ENCODE peak calls at places on chromosomes 2 and 18, in four cellular contexts. U, V, Y and N are unnamed samples.

GRCh38 chr2:224036731-224037376 is 2.2 kb downstream of the SERPINE2 start:
- DNase-seq in V (no peak), U (no peak), Y (no peak), N (no peak)

GRCh38 chr2:55581435-55581834 is 36.0 kb downstream of the PPP4R3B start:
- DNase-seq in Y (no peak), U (no peak), V (peak), N (no peak)

GRCh38 chr2:48943436-48943835 is 187.9 kb upstream of the LHCGR start:
- DNase-seq in U (no peak), V (no peak), Y (no peak), N (no peak)

GRCh38 chr2:85430780-85431601 is 12.5 kb downstream of the SH2D6 start:
- DNase-seq in U (no peak), Y (no peak), V (peak), N (peak)

GRCh38 chr2:176415156-176415870 is 146.1 kb downstream of the MTX2 start:
- DNase-seq in U (no peak), V (no peak), Y (no peak), N (peak)

GRCh38 chr2:1849450-1849849 is 105.1 kb upstream of the PXDN start:
- DNase-seq in V (no peak), U (no peak), Y (no peak), N (no peak)

GRCh38 chr2:120014231-120014990 is 1.5 kb downstream of the EPB41L5 start:
- DNase-seq in V (peak), U (no peak), Y (no peak), N (peak)

GRCh38 chr2:27857417-27858172 is 32.6 kb downstream of the RBKS start:
- DNase-seq in Y (peak), V (no peak), U (no peak), N (no peak)

GRCh38 chr2:222298311-222299150 is at the start of gene PAX3:
- DNase-seq in V (no peak), Y (no peak), U (no peak), N (peak)

GRCh38 chr18:24052053-24052452 is 37.5 kb downstream of the TTC39C start:
- DNase-seq in V (no peak), Y (no peak), U (no peak), N (no peak)

GRCh38 chr2:144152817-144153271 is 367.1 kb downstream of the ZEB2 start:
- DNase-seq in V (no peak), U (no peak), Y (peak), N (no peak)

GRCh38 chr2:169702979-169703378 is 8.7 kb downstream of the PHOSPHO2 start:
- DNase-seq in U (no peak), V (no peak), Y (no peak), N (no peak)

GRCh38 chr2:19868705-19869550 is 32.9 kb downstream of the TTC32 start:
- DNase-seq in Y (no peak), U (peak), V (peak), N (no peak)

GRCh38 chr2:174021056-174021656 is 56.0 kb upstream of the SP3 start:
- DNase-seq in Y (no peak), V (no peak), U (no peak), N (no peak)

GRCh38 chr2:189557373-189557772 is 23.2 kb downstream of the SLC40A1 start:
- DNase-seq in V (no peak), Y (no peak), U (no peak), N (no peak)

GRCh38 chr2:132670104-132670960 is at the start of gene LYPD1:
- DNase-seq in Y (no peak), U (no peak), V (peak), N (peak)

GRCh38 chr2:20641123-20641985 is 9.5 kb downstream of the HS1BP3 start:
- DNase-seq in U (no peak), V (no peak), Y (no peak), N (no peak)

GRCh38 chr2:56199492-56199891 is 15.7 kb downstream of the CCDC85A start:
- DNase-seq in Y (peak), V (no peak), U (no peak), N (peak)

GRCh38 chr2:98555681-98556080 is 52.6 kb downstream of the COA5 start:
- DNase-seq in U (no peak), Y (no peak), V (no peak), N (no peak)

GRCh38 chr2:110946892-110947291 is 173.8 kb upstream of the BCL2L11 start:
- DNase-seq in Y (no peak), V (no peak), U (no peak), N (peak)

GRCh38 chr18:10783941-10784340 is 258.1 kb downstream of the NAPG start:
- DNase-seq in Y (no peak), V (no peak), U (no peak), N (no peak)

GRCh38 chr2:98572676-98573075 is 35.6 kb downstream of the COA5 start:
- DNase-seq in Y (no peak), V (no peak), U (no peak), N (no peak)

GRCh38 chr2:66660804-66661203 is 225.9 kb downstream of the MEIS1 start:
- DNase-seq in V (no peak), Y (no peak), U (no peak), N (no peak)

GRCh38 chr2:134436706-134437105 is 182.8 kb downstream of the MGAT5 start:
- DNase-seq in Y (no peak), V (no peak), U (no peak), N (no peak)

GRCh38 chr2:43818761-43819160 is 19.9 kb downstream of the ABCG5 start:
- DNase-seq in V (no peak), Y (no peak), U (no peak), N (peak)

GRCh38 chr18:25287096-25287495 is 64.9 kb downstream of the ZNF521 start:
- DNase-seq in V (no peak), Y (no peak), U (no peak), N (no peak)